ENCODE peak calls at places on chromosomes 3 and 15, in ten cellular contexts. Y is GM23338, Z is RWPE1, R is GM12878, H is left ventricle myocardium inferior, V is astrocyte of the spinal cord, A is mucosa of descending colon, O is lower lobe of right lung, S is OCI-LY7, W is heart right ventricle. M is an unnamed sample.

GRCh38 chr3:20054549-20054987 is 14.3 kb downstream of the KAT2B start:
- DNase-seq in Y (no peak), Z (peak; percentile 89), R (peak; percentile 82), H (no peak), V (peak; percentile 77), A (no peak), O (no peak), S (peak; percentile 56), W (no peak), M (no peak)

GRCh38 chr3:58581328-58582091 is 4.3 kb upstream of the FAM107A start:
- DNase-seq in Y (peak; percentile 75), Z (no peak), R (no peak), H (no peak), V (no peak), A (no peak), O (no peak), S (no peak), W (no peak), M (no peak)

GRCh38 chr15:95295905-95296618 is 1034.4 kb upstream of the NR2F2 start:
- DNase-seq in Y (no peak), Z (no peak), R (no peak), H (no peak), V (no peak), A (no peak), O (no peak), S (no peak), W (no peak), M (no peak)

GRCh38 chr3:52217409-52217805 is 8.0 kb downstream of the TLR9 start:
- DNase-seq in Y (no peak), Z (no peak), R (no peak), H (no peak), V (no peak), A (no peak), O (no peak), S (no peak), W (no peak), M (no peak)

GRCh38 chr3:133574260-133574881 is 885 bp downstream of the CDV3 start:
- DNase-seq in Y (peak; percentile 74), Z (peak; percentile 53), R (peak; percentile 58), H (peak; percentile 76), V (peak; percentile 75), A (peak; percentile 86), O (peak; percentile 86), S (peak; percentile 83), W (peak; percentile 82), M (peak; percentile 70)

GRCh38 chr3:31724144-31724543 is 191.4 kb downstream of the STT3B start:
- DNase-seq in Y (peak; percentile 78), Z (no peak), R (no peak), H (no peak), V (no peak), A (no peak), O (no peak), S (no peak), W (no peak), M (no peak)

GRCh38 chr3:144843099-144843498 is 871.5 kb downstream of the DIPK2A start:
- DNase-seq in Y (peak; percentile 52), Z (no peak), R (no peak), H (no peak), V (peak; percentile 5), A (no peak), O (no peak), S (no peak), W (no peak), M (no peak)

GRCh38 chr15:73125219-73125618 is 73.0 kb downstream of the NEO1 start:
- DNase-seq in Y (peak; percentile 9), Z (no peak), R (no peak), H (no peak), V (no peak), A (no peak), O (no peak), S (no peak), W (no peak), M (no peak)

DNA sequence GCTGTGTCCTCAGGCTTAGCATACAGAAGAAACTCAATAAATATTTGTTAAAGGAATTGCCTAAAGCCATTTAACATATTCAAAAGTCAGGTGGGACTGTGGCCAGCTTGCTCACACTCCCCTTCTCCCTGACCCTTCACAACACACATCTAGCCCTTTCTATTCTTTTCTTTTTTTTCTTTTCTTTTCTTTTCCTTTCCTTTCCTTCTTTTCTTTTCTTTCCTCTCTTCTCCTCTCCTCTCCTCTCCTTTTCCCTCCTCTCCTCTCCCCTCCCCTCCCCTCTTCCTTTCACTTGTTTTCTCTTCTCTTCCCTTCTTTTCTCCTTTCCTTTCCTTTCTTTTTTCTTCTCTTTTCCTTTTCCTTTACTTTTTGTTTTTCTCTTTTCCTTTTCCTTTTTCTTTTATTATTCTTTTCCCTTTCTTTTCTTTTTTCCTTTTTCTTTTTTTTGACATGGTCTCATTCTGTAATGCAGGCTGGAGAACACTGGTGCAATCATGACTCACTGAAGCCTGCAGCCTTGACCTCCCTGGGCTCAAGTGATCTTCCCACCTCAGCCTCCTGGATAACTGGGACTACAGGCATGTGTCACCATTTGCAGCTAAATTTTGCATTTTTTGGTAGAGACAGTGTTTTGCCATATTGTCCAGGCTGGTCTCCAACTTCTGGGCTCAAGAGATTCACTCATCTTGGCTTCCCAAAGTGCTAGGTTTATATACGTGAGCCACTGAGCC is 377.8 kb downstream of the GRM7 start:
- DNase-seq in Y (no peak), Z (no peak), R (no peak), H (no peak), V (no peak), A (no peak), O (no peak), S (no peak), W (no peak), M (no peak)
- TF ChIP-seq CTCF in Y (no peak), Z (no peak), R (no peak), H (no peak), V (no peak), A (no peak), O (no peak), S (no peak), W (no peak), M (no peak)

GRCh38 chr15:88623061-88623460 is 1.9 kb downstream of the AEN start:
- DNase-seq in Y (no peak), Z (peak; percentile 98), R (no peak), H (no peak), V (peak; percentile 74), A (no peak), O (no peak), S (no peak), W (no peak), M (no peak)

GRCh38 chr15:88623632-88624031 is 2.5 kb downstream of the AEN start:
- DNase-seq in Y (no peak), Z (no peak), R (no peak), H (no peak), V (no peak), A (no peak), O (no peak), S (no peak), W (no peak), M (no peak)

GRCh38 chr15:88624971-88625290 is 3.8 kb downstream of the AEN start:
- DNase-seq in Y (no peak), Z (no peak), R (no peak), H (no peak), V (no peak), A (no peak), O (no peak), S (no peak), W (no peak), M (no peak)

GRCh38 chr15:88622605-88622975 is 1.4 kb downstream of the AEN start:
- DNase-seq in Y (no peak), Z (no peak), R (no peak), H (no peak), V (no peak), A (no peak), O (no peak), S (no peak), W (no peak), M (no peak)

DNA sequence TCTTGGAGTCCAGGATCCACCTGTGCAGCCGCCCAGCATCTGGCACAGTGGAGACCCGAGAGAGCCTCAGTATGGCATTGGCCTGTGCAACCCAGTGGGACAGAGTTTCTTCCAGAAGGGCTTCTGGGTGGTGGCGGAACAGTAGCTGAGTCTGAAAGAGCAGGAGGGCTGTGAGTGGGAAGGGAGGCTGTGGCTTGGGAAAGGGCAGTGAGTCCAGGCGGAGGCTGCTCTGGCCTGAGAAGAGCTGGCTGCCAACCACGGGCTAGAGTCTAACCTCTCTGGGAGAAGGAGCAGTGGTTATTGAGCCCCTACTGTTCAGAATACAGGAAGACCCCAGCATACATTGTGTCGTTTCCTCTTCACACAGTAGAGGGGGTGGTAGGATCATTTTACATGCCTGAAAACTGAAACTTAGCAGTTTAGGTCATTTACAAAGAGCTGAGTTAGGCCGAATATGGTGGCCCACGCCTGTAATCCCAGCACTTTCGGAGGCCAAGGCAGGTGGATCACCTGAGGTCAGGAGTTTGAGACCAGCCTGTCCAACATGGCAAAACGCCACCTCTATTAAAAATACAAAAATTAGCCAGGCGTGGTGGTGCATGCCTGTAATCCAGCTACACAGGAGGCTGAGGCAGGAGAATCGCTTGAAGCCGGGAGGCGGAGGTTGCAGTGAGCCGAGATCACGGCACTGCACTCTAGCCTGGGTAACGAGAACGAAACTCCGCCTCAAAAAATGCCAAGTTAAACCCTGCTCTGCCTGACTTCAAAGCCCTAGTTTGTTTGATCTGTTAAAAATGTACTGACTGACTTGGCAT is 3.2 kb downstream of the AEN start:
- DNase-seq in Y (peak; percentile 57), Z (no peak), R (no peak), H (no peak), V (peak; percentile 49), A (peak; percentile 21), O (no peak), S (peak; percentile 85), W (no peak), M (peak; percentile 60)
- TF ChIP-seq CTCF in Y (peak; percentile 42), Z (peak; percentile 45), R (peak; percentile 65), H (peak; percentile 55), V (peak; percentile 48), A (no peak), O (peak; percentile 48), S (peak; percentile 77), W (peak; percentile 72), M (peak; percentile 55)

DNA sequence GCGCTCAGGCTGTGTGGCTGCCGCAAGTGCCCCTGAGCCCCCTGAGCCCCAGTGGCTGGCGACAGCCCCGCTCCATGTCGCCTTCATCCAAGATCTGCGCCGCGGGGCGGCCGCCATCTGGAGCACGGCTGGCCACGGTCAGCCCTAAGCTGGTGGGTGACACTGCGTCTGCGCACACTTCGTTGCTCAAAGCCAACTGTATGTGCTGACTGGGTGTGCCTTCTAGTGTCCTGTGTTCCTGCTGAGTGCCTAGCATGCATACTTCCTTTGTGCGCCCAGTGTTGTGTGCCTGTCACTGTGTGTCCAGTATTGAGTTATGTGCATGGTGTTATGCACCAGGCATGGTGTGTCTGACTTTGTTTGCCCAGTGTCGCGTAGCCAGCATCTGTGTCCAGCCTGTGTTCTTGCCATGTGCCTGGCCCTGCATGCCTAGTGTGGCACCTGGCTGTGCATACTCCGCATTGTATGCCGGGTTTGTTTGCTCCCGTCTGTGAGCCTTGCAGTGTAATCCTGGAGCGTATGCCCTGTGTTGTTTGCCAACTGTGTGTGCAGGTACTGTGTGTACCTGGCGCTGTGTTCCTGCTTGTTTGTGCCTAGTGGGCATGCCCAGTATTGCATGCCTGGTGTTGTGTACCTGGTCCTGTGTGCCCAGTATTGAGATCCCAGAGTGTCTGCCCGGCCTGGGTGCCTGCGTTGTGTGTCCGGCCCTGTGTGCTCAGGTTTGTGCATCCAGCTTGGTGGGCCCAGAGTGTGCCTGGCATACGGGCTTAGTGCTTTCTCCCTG is 54.7 kb upstream of the CHRNA7 start:
- DNase-seq in Y (peak; percentile 38), Z (no peak), R (no peak), H (no peak), V (no peak), A (peak; percentile 72), O (no peak), S (no peak), W (peak; percentile 36), M (no peak)
- TF ChIP-seq CTCF in Y (no peak), Z (no peak), R (peak; percentile 7), H (no peak), V (no peak), A (no peak), O (no peak), S (no peak), W (no peak), M (no peak)

DNA sequence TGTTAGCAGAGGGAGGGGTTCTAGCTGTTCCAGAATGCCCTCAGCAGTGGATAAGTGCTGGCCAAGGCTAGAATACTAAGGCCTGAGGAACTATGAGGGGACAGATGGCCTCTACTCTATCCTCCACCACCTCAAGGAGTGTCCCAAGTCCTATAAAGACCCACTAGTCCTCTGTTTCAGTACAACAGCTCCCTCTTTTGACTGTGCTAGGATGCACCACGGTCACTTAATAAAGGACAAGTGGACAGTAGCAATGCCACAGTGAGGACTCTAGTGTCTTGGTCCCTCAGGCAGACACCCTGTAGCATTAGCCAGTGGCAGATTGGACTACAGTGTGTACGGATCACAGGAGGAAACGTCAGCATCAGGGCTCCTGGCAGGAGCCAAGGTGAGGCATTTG is 171.8 kb upstream of the PROK2 start:
- DNase-seq in Y (peak; percentile 53), Z (no peak), R (no peak), H (no peak), V (no peak), A (no peak), O (no peak), S (no peak), W (no peak), M (no peak)
- TF ChIP-seq CTCF in Y (peak; percentile 84), Z (no peak), R (no peak), H (no peak), V (no peak), A (no peak), O (no peak), S (peak; percentile 33), W (no peak), M (peak; percentile 17)